ENCODE peak calls at places on chromosomes 3 and 15, in four cellular contexts. N is A549, R is heart right ventricle, J is neural progenitor cell. H is an unnamed sample.

GRCh38 chr3:184229424-184230080 is at the start of gene VWA5B2:
- DNase-seq in N (peak; percentile 57), R (peak; percentile 36), J (peak; percentile 94), H (no peak)

GRCh38 chr15:96115642-96116041 is 214.9 kb upstream of the NR2F2 start:
- DNase-seq in N (no peak), R (no peak), J (no peak), H (no peak)

GRCh38 chr3:120503727-120504616 is 53.2 kb upstream of the FSTL1 start:
- DNase-seq in N (no peak), R (no peak), J (peak; percentile 35), H (no peak)

GRCh38 chr3:183073839-183074615 is 25.3 kb downstream of the MCCC1 start:
- DNase-seq in N (no peak), R (no peak), J (no peak), H (no peak)

GRCh38 chr3:98779936-98780335 is 16.8 kb downstream of the ST3GAL6 start:
- DNase-seq in N (no peak), R (no peak), J (no peak), H (no peak)

GRCh38 chr3:180855364-180855763 is 57.1 kb upstream of the FXR1 start:
- DNase-seq in N (peak; percentile 6), R (no peak), J (peak; percentile 69), H (no peak)

GRCh38 chr3:102180291-102180931 is 254.4 kb upstream of the ZPLD1 start:
- DNase-seq in N (peak; percentile 81), R (peak; percentile 31), J (no peak), H (no peak)

GRCh38 chr15:40984963-40985362 is 31.7 kb downstream of the CHAC1 start:
- DNase-seq in N (no peak), R (no peak), J (no peak), H (no peak)

GRCh38 chr15:61151791-61152190 is 77.3 kb downstream of the RORA start:
- DNase-seq in N (no peak), R (no peak), J (no peak), H (no peak)

GRCh38 chr3:55795736-55796135 is 308.6 kb upstream of the WNT5A start:
- DNase-seq in N (peak; percentile 9), R (no peak), J (no peak), H (no peak)

GRCh38 chr3:133805702-133806475 is at the start of gene SRPRB:
- DNase-seq in N (peak; percentile 91), R (peak; percentile 95), J (peak; percentile 97), H (peak; percentile 92)

GRCh38 chr3:114451051-114451451 is 157.2 kb downstream of the TIGIT start:
- DNase-seq in N (no peak), R (no peak), J (no peak), H (no peak)
- H3K4me3 ChIP-seq in N (no peak overlapping the region), R (peak overlapping the region; percentile 35), J (no peak overlapping the region), H (peak overlapping the region; percentile 34)

GRCh38 chr15:42118650-42119531 is 24.5 kb upstream of the PLA2G4D start:
- DNase-seq in N (no peak), R (no peak), J (peak; percentile 42), H (no peak)
- H3K4me3 ChIP-seq in N (no peak overlapping the region), R (no peak overlapping the region), J (no peak overlapping the region), H (no peak overlapping the region)

DNA sequence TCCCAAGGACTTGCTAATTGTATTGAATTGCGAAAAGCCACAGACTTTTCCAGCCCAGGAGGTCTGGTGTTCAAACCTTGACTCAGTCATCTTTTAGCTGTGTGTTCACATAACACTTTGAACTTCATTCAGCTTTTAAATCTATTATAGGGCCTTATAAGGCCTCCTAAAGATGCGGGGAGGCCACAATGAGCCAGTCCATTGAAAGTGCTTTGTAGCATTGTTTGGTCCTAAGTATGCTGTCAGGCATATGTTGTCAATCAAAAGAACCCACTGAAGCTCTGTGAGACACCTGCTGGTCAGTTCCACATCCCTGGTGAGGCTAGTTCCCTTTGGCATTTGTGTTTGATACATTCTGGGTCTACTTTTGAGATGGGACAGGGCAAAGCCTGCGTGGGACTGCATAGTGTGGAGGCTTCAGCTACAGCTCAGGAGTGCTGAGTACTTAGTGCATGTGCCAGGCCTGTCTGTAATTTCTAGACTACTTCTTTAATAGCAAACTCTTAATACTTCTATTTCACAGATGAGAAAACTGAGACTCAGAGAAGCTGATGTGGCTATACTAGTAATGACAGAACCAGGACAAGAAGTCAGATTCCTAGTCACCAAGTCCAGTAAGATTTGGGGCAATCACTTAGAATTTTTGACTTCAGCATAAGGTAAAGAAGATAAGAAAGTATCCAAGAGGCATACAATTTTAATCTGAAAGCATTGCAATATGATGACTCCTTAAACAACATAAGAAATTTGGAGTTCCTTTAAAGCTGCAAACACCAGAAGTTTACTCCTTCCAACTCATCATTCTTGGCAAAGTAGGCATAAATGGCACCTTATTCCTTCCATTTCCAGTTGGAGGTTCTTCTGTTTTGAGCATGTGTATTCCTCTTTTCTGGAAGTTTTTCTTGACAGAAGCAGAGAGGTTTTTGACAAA is 213.0 kb downstream of the PDCD6IP start:
- DNase-seq in N (peak; percentile 51), R (no peak), J (peak; percentile 13), H (no peak)
- H3K4me3 ChIP-seq in N (no peak overlapping the region), R (no peak overlapping the region), J (no peak overlapping the region), H (no peak overlapping the region)

DNA sequence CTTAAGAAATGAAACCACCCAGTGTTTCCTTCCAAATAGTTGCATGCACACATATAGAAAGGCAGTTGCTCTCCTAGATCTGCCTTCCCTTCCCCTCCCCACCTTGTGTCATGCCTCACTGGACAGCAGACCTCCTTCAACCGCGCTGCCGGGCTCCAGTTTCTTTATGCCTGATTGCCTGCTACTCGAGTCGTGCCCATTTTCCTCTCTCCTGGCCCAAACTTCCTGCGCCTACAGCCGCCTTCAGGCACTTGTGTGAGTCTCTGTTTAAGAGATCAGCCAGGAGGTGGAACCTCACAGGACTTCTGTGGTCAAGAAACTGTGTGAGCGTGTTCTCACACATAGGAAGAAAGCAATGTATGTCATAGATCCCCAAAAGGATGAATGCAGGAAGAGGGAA is 8.8 kb upstream of the FAM107A start:
- DNase-seq in N (no peak), R (no peak), J (peak; percentile 52), H (no peak)
- H3K4me3 ChIP-seq in N (no peak overlapping the region), R (peak overlapping the region; percentile 56), J (peak overlapping the region; percentile 32), H (no peak overlapping the region)

DNA sequence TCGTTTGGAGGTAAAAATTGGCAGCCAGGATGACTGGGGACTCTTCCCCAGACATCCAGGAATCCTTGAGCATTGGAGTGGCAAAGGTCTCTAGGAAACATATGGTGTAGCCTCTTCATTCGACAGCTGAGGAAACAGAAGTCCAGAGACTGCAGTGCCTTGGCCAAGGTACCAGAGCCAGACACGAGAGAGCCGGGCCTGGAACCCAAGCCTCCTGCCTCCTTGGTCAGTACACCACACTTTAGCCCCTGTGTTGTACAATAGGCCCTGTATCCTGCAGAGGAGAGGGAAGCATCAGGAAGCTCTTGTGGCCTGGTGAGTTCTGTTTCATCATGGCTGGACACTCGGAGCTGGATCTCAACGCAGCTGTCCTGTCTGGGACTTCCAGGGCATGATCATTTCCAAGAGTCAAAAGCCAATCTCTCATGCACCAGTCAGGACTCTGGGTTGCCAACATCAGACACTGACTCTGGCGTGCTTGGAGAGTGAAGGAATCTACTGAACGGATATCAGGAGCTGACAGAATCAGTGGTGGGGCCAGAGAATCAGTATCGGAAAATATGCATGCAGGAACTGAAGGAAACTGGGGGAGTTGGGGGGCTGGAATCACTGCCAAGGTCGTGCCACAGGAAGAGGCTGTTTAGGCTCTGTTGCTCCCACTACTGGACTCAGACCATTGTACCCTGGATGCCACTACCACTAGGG is 6.4 kb upstream of the MINAR1 start:
- DNase-seq in N (no peak), R (no peak), J (no peak), H (no peak)
- H3K4me3 ChIP-seq in N (no peak overlapping the region), R (no peak overlapping the region), J (no peak overlapping the region), H (no peak overlapping the region)

GRCh38 chr15:65027593-65027992 is 1.8 kb downstream of the MTFMT start:
- DNase-seq in N (no peak), R (no peak), J (no peak), H (no peak)
- H3K4me3 ChIP-seq in N (peak overlapping the region; percentile 73), R (no peak overlapping the region), J (no peak overlapping the region), H (no peak overlapping the region)

DNA sequence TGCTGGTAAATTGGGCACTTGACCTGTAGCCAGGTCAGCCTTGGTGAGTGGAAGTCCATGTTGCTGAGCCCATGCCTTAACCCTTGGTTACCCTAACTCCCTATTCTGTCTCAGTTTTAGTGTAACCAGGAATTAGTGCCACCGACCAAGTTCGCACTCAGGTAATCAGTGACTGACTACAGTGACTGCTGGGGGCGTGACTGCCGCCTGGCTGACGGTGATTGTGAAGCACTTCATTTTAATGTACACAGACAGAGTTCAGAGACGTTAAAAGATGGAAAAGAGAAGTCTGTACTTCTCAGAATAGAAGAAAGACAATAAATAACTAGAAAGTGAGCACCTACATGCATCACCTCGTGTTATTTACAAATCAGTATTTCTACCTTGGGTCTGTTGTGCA is 17.3 kb downstream of the CFAP161 start:
- DNase-seq in N (no peak), R (no peak), J (no peak), H (no peak)
- H3K4me3 ChIP-seq in N (no peak overlapping the region), R (no peak overlapping the region), J (no peak overlapping the region), H (no peak overlapping the region)

DNA sequence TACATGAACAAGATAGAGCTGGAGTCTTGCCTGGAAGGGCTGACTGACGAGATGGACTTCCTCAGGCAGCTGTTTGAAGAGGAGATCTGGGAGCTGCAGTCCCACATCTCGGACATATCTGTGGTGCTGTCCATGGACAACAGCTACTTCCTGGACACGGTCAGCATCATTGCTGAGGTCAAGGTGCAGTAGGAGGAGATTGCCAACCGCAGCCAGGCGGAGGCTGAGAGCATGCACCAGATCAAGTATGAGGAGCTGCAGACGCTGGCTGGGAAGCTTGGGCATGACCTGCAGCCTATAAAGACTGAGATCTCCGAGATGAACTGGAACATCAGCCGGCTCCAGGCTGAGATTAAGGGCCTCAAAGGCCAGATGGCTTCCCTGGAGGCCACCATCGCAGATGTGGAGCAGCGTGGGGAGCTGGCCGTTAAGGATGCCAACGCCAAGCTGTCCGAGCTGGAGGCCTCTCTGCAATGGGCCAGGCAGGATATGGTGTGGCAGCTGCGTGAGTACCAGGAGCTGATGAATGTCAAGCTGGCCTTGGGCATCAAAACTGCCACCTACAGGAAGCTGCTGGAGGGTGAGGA is 5.5 kb upstream of the LARP6 start:
- DNase-seq in N (no peak), R (no peak), J (no peak), H (no peak)
- H3K4me3 ChIP-seq in N (no peak overlapping the region), R (no peak overlapping the region), J (no peak overlapping the region), H (no peak overlapping the region)

GRCh38 chr3:11847607-11848006 is 922 bp upstream of the TAMM41 start:
- DNase-seq in N (no peak), R (no peak), J (no peak), H (no peak)
- H3K4me3 ChIP-seq in N (no peak overlapping the region), R (no peak overlapping the region), J (no peak overlapping the region), H (no peak overlapping the region)

DNA sequence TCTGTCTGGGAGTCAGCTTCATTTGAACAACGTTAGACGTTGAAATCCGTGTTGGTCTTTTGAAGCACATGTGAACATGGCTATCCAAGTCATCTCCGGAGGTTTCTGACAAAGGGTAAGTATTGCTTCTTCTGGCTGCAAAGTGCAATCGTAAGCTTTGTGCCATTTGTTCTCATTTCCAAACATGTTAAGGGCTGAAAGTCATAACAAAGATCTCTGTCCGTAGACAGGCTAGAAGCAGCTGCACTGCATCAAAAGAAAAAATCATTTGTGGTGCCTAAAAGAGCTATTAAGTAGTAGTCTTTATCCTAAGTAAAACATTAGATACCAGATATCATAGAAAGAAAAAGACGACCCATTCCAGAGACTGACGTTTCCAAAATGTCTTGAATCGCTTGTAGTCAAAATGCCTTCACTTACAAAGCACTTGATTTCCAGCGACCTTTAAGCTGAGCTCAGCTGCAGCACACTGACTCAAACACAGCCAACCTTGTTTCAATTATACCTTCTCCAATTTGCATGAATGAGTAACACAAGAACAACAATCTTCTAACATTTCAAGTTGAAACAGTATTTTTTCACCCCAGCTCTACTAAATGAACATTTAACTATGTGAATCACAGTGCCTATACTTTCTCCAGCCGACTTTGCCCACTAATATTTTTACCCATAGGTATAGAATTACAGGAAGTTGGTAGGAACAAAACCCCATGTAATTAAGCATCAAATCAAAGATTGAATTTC is 76.6 kb downstream of the NEDD4 start:
- DNase-seq in N (peak; percentile 57), R (no peak), J (peak; percentile 4), H (no peak)
- H3K4me3 ChIP-seq in N (peak overlapping the region; percentile 47), R (no peak overlapping the region), J (no peak overlapping the region), H (no peak overlapping the region)

H was measured in right atrium auricular region.